ENCODE peak calls at places on chromosomes 3 and 15, in four cellular contexts. X is mucosa of descending colon, S is left ventricle myocardium inferior, B is tibial artery. V is an unnamed sample.

GRCh38 chr3:150145659-150146058 is 175.0 kb upstream of the PFN2 start:
- DNase-seq in X (no peak), B (no peak), S (no peak), V (peak; percentile 82)

GRCh38 chr3:127677541-127678314 is 5.0 kb downstream of the ABTB1 start:
- DNase-seq in X (no peak), B (peak; percentile 17), S (peak; percentile 13), V (no peak)

GRCh38 chr15:83061680-83062079 is 5.4 kb downstream of the BTBD1 start:
- DNase-seq in B (no peak), S (no peak), X (no peak), V (peak; percentile 39)

GRCh38 chr15:40047413-40048154 is 8.6 kb upstream of the SRP14 start:
- DNase-seq in B (peak; percentile 63), X (peak; percentile 67), S (peak; percentile 44), V (peak; percentile 92)

GRCh38 chr3:148233403-148233802 is 464.3 kb upstream of the AGTR1 start:
- DNase-seq in B (no peak), X (no peak), S (no peak), V (peak; percentile 16)

GRCh38 chr15:53644681-53645080 is 114.8 kb downstream of the WDR72 start:
- DNase-seq in S (no peak), X (no peak), B (no peak), V (no peak)

GRCh38 chr15:82648257-82649103 is 1.3 kb upstream of the CPEB1 start:
- DNase-seq in B (no peak), S (no peak), X (no peak), V (no peak)

GRCh38 chr3:99640214-99640851 is 1.9 kb downstream of the COL8A1 start:
- DNase-seq in X (no peak), S (no peak), B (no peak), V (peak; percentile 56)

GRCh38 chr3:4350789-4351163 is 47.6 kb downstream of the SETMAR start:
- DNase-seq in B (no peak), S (no peak), X (peak; percentile 74), V (peak; percentile 61)

GRCh38 chr15:75796321-75796720 is 46.9 kb upstream of the UBE2Q2 start:
- DNase-seq in X (no peak), S (no peak), B (no peak), V (no peak)

GRCh38 chr15:75799190-75799589 is 44.1 kb upstream of the UBE2Q2 start:
- DNase-seq in S (no peak), X (no peak), B (no peak), V (no peak)

GRCh38 chr15:75801859-75802593 is 41.2 kb upstream of the UBE2Q2 start:
- DNase-seq in X (peak; percentile 80), B (peak; percentile 64), S (peak; percentile 82), V (peak; percentile 63)
- H3K4me3 ChIP-seq in X (no peak overlapping the region), B (no peak overlapping the region), S (peak overlapping the region; percentile 40), V (peak overlapping the region; percentile 10)

DNA sequence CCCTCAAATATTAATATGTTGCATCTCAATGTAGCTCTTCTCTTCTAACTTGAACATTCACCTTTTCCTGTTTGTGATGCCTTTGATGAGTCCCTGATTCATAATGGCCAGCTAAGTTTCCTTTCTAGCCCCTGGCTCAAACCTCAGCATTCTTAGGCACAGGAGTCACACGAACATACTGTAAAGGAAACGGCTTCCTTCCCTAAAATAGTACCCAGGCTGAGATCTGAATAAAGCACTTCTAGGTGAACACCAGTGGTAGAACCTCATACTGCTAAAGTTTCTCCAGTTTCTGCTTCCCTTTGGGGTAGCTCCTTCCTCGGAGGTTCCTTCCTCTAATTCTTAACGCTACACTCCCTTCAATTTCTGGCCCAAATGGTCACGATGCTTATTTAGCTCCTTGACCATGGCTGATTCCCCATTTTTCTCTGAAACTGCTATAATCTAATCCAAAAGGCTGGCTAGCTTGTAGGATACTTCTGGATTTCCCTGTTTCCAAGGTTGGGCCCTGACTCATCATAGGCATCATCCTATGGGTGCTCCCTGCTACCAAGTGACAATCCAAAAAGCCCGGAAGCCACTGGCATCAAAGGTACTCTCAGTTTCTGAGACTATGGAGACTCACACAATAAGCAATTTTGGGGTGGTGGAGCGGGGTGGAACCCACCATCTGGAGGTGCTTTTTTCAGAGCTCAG is 2.4 kb downstream of the ANAPC13 start:
- DNase-seq in B (no peak), X (no peak), S (no peak), V (peak; percentile 86)
- H3K4me3 ChIP-seq in B (no peak overlapping the region), X (no peak overlapping the region), S (no peak overlapping the region), V (no peak overlapping the region)

GRCh38 chr3:141116791-141117190 is 65.6 kb downstream of the SPSB4 start:
- DNase-seq in B (no peak), X (no peak), S (no peak), V (no peak)
- H3K4me3 ChIP-seq in B (no peak overlapping the region), X (no peak overlapping the region), S (no peak overlapping the region), V (no peak overlapping the region)

GRCh38 chr15:73921257-73921890 is 4.9 kb upstream of the LOXL1 start:
- DNase-seq in B (no peak), X (no peak), S (peak; percentile 81), V (no peak)

GRCh38 chr15:73923156-73923487 is 3.1 kb upstream of the LOXL1 start:
- DNase-seq in B (no peak), S (no peak), X (no peak), V (no peak)

GRCh38 chr15:73924258-73924921 is 1.9 kb upstream of the LOXL1 start:
- DNase-seq in S (peak; percentile 31), B (peak; percentile 47), X (no peak), V (peak; percentile 90)

GRCh38 chr15:73922186-73923151 is 3.8 kb upstream of the LOXL1 start:
- DNase-seq in X (no peak), S (peak; percentile 30), B (peak; percentile 57), V (peak; percentile 55)

DNA sequence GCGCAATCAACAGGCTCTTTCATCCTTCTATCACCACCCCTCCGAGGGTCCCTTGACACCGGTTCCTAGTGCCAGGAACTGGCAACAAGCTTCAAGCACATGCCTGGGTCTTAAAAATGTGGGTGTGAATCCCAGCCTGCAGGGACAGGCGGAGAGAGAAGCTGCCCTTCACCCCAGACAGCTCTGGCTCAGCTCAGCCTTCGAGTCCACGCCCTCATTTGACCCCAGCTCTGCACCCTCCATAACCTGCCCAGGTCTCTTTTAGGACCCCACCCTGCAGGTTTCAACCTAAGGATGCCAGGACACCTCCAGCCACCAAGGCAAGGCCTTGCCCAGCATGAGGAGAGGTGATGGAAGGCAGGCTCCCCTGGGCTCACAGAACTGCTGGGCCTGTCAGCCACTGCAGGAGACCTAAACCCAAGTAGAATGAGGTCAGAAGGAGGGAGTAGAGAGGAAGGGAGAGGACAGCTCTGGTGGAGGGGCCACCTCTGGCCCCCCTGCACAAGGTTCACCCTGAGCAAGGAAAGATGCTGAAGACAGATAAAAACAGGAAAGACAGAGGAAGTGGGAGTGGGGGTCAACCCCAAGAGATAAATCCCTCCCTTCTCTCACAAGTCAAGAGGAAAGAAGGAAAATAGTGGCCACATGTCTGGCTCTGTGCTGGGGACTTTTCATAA is 2.6 kb upstream of the LOXL1 start:
- DNase-seq in S (peak; percentile 14), X (no peak), B (no peak), V (no peak)
- H3K4me3 ChIP-seq in S (no peak overlapping the region), X (no peak overlapping the region), B (peak overlapping the region; percentile 8), V (no peak overlapping the region)